ENCODE peak calls at places on chromosomes 6 and 20, in four cellular contexts. J is activated T-cell treated with anti-CD3 and anti-CD28 coated beads for 1 hour; S is activated naive CD4-positive, alpha-beta T cell; V is stimulated activated CD4-positive, alpha-beta T cell treated with anti-CD3 and anti-CD28 coated beads, Interleukin-4, amount 100 ng/mL, for 24 hours. Y is an unnamed sample.

GRCh38 chr6:87794922-87795885 is 93.2 kb upstream of the AKIRIN2 start:
- DNase-seq in J (no peak), S (no peak), V (no peak), Y (no peak)

GRCh38 chr20:35632539-35633115 is 17.0 kb downstream of the SPAG4 start:
- DNase-seq in J (no peak), S (no peak), V (no peak), Y (peak)

GRCh38 chr6:90493332-90493731 is 93.5 kb downstream of the MAP3K7 start:
- DNase-seq in J (no peak), S (no peak), V (no peak), Y (no peak)

GRCh38 chr20:38840053-38840893 is 34.8 kb downstream of the PPP1R16B start:
- DNase-seq in J (no peak), S (no peak), V (peak), Y (no peak)

GRCh38 chr6:31057426-31058003 is 47.2 kb downstream of the MUC22 start:
- DNase-seq in J (no peak), S (no peak), V (no peak), Y (no peak)

GRCh38 chr6:1606533-1607235 is 3.0 kb upstream of the FOXC1 start:
- DNase-seq in J (no peak), S (no peak), V (no peak), Y (no peak)

GRCh38 chr6:143746202-143747119 is 68.7 kb downstream of the PHACTR2 start:
- DNase-seq in J (no peak), S (no peak), V (no peak), Y (no peak)

GRCh38 chr6:127879685-127880084 is 21.2 kb downstream of the THEMIS start:
- DNase-seq in J (no peak), S (no peak), V (no peak), Y (no peak)

GRCh38 chr6:72788188-72788587 is 166.3 kb downstream of the KCNQ5 start:
- DNase-seq in J (no peak), S (no peak), V (no peak), Y (no peak)

GRCh38 chr20:64222273-64222672 is 33.3 kb upstream of the PCMTD2 start:
- DNase-seq in J (no peak), S (no peak), V (no peak), Y (no peak)

GRCh38 chr20:44407402-44408184 is 52.1 kb downstream of the HNF4A start:
- DNase-seq in J (no peak), S (no peak), V (no peak), Y (no peak)

GRCh38 chr20:34952676-34953075 is 2.9 kb downstream of the GSS start:
- DNase-seq in J (no peak), S (no peak), V (no peak), Y (no peak)

GRCh38 chr6:52517502-52518278 is 59.2 kb downstream of the TRAM2 start:
- DNase-seq in J (no peak), S (no peak), V (peak), Y (peak)

GRCh38 chr6:109478222-109478805 is 4.7 kb downstream of the ZBTB24 start:
- DNase-seq in J (no peak), S (no peak), V (no peak), Y (no peak)

GRCh38 chr6:7431594-7432390 is 42.2 kb downstream of the RIOK1 start:
- DNase-seq in J (no peak), S (no peak), V (no peak), Y (no peak)

GRCh38 chr6:168088161-168089106 is 9.4 kb upstream of the FRMD1 start:
- DNase-seq in J (no peak), S (no peak), V (no peak), Y (no peak)

GRCh38 chr6:81075974-81076373 is 676.5 kb downstream of the TENT5A start:
- DNase-seq in J (no peak), S (no peak), V (no peak), Y (no peak)

GRCh38 chr6:150293019-150293418 is 75.8 kb upstream of the IYD start:
- DNase-seq in J (no peak), S (no peak), V (no peak), Y (no peak)

Y was measured in omental fat pad.